ENCODE peak calls at places on chromosomes 3 and 15, in five cellular contexts. K is SJSA1, J is WERI-Rb-1, X is astrocyte of the spinal cord, Q is tibial artery. H is an unnamed sample.

GRCh38 chr3:4011136-4011535 is 211.9 kb downstream of the LRRN1 start:
- DNase-seq in K (no peak), J (no peak), X (no peak), Q (no peak), H (no peak)

GRCh38 chr15:31283046-31283445 is 43.6 kb upstream of the KLF13 start:
- DNase-seq in K (no peak), J (no peak), X (no peak), Q (no peak), H (no peak)

GRCh38 chr3:47847256-47847655 is 44.3 kb downstream of the DHX30 start:
- DNase-seq in K (no peak), J (no peak), X (no peak), Q (no peak), H (peak)

GRCh38 chr15:51825701-51826100 is 3.8 kb upstream of the TMOD3 start:
- DNase-seq in K (no peak), J (no peak), X (no peak), Q (no peak), H (no peak)

GRCh38 chr3:152688313-152688712 is 146.6 kb upstream of the P2RY1 start:
- DNase-seq in K (no peak), J (peak), X (no peak), Q (no peak), H (no peak)

GRCh38 chr3:42829083-42829627 is 19.9 kb downstream of the ACKR2 start:
- DNase-seq in K (no peak), J (no peak), X (no peak), Q (no peak), H (no peak)

GRCh38 chr3:151460774-151461450 is at the start of gene IGSF10:
- DNase-seq in K (no peak), J (peak), X (no peak), Q (peak), H (peak)

GRCh38 chr3:187849255-187849654 is 104.0 kb upstream of the BCL6 start:
- DNase-seq in K (no peak), J (no peak), X (no peak), Q (no peak), H (no peak)

GRCh38 chr3:56303508-56303907 is 164.8 kb downstream of the ERC2 start:
- DNase-seq in K (peak), J (peak), X (peak), Q (no peak), H (peak)

DNA sequence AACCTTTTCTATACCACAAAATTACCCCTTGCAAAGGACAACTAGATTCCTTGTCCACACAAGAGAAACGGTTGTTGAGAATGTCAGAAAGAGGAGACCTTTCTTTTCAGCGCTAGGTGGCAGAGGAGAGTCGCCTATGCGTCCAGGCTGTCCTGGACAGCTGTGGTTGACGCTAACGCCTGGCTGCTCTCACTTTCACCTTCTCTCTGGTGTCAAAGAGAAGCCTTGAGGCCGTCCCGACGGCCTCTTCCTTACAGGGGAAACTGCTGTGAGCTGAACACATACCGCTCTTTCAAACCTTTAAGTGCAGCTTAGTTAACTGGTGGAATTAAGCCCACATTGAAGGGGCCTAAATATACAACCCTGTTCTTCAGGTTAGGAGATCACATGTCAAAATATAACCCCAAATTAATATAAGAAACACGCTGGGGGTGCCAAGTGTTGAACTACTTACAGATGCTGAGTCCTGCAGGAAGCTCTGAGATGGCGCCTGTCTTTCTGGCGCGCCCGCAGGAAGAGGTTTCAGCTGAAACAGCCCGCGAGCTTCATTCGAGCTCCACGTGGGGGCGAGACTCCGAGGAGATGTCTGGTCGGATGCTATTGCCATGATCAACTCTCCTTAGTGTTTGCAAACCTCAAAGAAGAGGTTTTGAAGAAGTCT is 26.1 kb upstream of the KBTBD8 start:
- DNase-seq in K (peak), J (peak), X (peak), Q (peak), H (peak)
- H3K4me3 ChIP-seq in K (peak), J (peak), X (peak), Q (peak), H (no peak)

DNA sequence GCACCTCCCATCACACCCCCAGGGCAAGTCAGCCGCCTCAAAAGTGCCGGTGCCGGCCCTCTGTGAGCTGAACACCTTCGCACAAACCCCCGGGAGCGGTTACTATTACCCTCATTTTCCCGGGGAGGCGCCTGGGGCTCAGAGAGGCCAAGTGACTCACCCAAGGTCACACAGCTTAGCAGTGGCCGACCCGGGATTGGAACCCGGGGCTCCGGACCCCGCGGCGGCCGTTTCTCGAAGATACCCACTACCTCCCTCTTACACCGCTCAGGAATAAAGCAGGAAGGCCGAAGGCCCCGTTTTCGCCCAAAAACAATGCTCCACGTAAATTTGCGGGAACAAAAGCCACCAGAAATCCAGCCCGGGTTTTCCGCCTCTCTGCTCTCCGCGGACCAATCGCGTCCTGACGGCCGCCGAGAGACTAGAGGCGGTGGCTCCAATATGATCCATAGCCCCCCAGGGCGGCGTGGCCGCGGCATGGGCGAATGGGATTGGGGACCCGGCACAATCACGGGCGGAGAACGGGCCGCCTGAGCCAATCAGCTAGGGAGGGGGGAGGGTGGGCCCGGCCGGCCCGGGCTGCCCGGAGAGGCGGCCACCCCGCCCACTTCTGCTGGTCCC is 176.8 kb downstream of the OR4M2 start:
- DNase-seq in K (no peak), J (no peak), X (no peak), Q (no peak), H (peak)
- H3K4me3 ChIP-seq in K (no peak), J (no peak), X (no peak), Q (no peak), H (no peak)

DNA sequence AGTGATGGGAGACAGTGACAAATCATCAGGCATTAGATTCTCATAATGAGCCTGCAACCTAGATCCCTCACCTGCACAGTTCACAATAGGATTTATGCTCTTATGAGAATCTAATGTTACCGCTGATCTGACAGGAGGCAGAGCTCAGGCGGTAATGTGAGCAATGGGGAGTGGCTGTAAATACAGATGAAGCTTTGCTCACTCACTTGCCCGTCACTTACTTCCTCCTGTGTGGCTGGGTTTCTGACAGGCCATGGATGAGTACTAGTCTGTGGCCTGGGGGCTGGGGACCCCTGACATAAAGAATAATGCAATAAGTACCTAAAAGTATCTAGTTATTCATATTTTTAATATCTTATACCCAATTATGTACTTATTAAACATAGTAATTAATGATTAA is 15.6 kb downstream of the IQCB1 start:
- DNase-seq in K (no peak), J (no peak), X (no peak), Q (no peak), H (no peak)
- H3K4me3 ChIP-seq in K (no peak), J (no peak), X (no peak), Q (no peak), H (no peak)

DNA sequence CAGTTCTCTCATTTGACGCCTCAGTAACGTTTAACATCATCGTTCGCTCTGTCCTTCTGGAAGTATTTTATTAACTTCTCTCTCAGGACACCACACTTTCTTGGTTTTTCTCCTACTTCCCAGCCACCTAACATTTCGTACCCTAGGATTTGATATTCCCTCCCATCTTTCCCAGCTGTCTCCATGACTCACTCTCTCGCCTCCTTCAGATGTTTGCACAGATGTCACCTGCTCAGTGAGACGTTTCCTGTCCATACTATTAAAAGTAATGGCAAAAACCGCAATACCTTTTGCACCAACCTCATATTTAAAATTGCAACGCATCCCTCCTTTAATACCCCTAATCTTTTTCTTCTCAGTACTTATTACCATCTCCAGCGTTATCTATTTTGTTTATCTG is 62.1 kb upstream of the SPRED1 start:
- DNase-seq in K (no peak), J (no peak), X (no peak), Q (no peak), H (no peak)
- H3K4me3 ChIP-seq in K (no peak), J (no peak), X (no peak), Q (no peak), H (no peak)

DNA sequence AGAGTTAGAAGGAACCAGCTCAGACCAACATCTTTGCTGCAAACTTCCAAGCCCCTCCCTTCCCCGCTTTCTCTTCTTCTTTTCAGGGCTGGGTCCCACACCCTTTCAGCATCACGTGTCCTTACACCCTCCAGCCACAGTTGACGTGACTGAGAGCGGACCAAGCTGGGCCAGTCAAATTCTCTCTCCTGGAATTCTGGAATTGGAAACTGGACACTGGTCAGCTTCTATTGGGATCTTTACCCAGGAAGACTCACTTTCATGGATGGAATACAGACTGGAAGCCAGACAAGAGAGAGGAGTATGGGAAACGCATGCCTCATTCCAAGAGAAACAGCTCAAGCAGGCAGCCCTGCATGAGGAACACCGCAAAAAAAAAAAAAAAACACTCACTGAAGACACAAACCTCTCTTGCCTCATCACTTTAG is 12.4 kb upstream of the TPM1 start:
- DNase-seq in K (no peak), J (no peak), X (no peak), Q (peak), H (no peak)
- H3K4me3 ChIP-seq in K (no peak), J (no peak), X (no peak), Q (no peak), H (no peak)

GRCh38 chr3:78917541-78917940 is 850.3 kb downstream of the ROBO1 start:
- DNase-seq in K (no peak), J (no peak), X (no peak), Q (no peak), H (no peak)
- H3K4me3 ChIP-seq in K (no peak), J (no peak), X (no peak), Q (no peak), H (no peak)